ENCODE peak calls at places on chromosomes 7 and 10, in seven cellular contexts. G is neuronal stem cell; C is AG04450; I is tibial artery; Y is CD8-positive, alpha-beta memory T cell; L is CD8-positive, alpha-beta T cell; U is endodermal cell. T is an unnamed sample.
A peak's percentile ranks its signal among the peaks of the same experiment; 100 is the strongest.

GRCh38 chr7:142579946-142580345 is 169.3 kb upstream of the PRSS1 start:
- DNase-seq in Y (no peak), U (no peak), C (no peak), G (no peak), L (no peak), I (no peak), T (no peak)

GRCh38 chr7:119408596-119408995 is 864.4 kb upstream of the KCND2 start:
- DNase-seq in L (no peak), I (no peak), C (no peak), Y (no peak), G (no peak), U (no peak), T (no peak)

GRCh38 chr7:129789652-129790051 is 163.1 kb downstream of the UBE2H start:
- DNase-seq in Y (no peak), C (no peak), U (no peak), G (no peak), L (no peak), I (no peak), T (no peak)

GRCh38 chr10:6053816-6054581 is 8.2 kb downstream of the IL2RA start:
- DNase-seq in L (no peak), C (no peak), Y (no peak), I (peak; percentile 67), G (no peak), U (no peak), T (no peak)

GRCh38 chr10:71638577-71639411 is 80.8 kb downstream of the C10orf105 start:
- DNase-seq in Y (no peak), I (no peak), C (no peak), U (peak; percentile 85), G (no peak), L (no peak), T (no peak)

GRCh38 chr7:141701489-141702046 is 398 bp downstream of the DENND11 start:
- DNase-seq in Y (peak; percentile 83), G (peak; percentile 30), I (peak; percentile 67), C (no peak), L (peak; percentile 65), U (peak; percentile 81), T (peak; percentile 65)

GRCh38 chr7:19376591-19376990 is 231.4 kb upstream of the FERD3L start:
- DNase-seq in Y (no peak), U (no peak), C (no peak), L (no peak), G (no peak), I (no peak), T (no peak)

GRCh38 chr7:5591547-5591899 is 167.9 kb upstream of the TNRC18 start:
- DNase-seq in L (no peak), Y (no peak), U (peak; percentile 85), G (peak; percentile 29), I (no peak), C (peak; percentile 60), T (no peak)

GRCh38 chr7:37408241-37408884 is 40.3 kb downstream of the ELMO1 start:
- DNase-seq in Y (no peak), U (no peak), C (no peak), I (no peak), L (no peak), G (no peak), T (no peak)

GRCh38 chr7:114606100-114606499 is 191.5 kb downstream of the FOXP2 start:
- DNase-seq in C (no peak), Y (no peak), U (no peak), L (no peak), G (no peak), I (no peak), T (no peak)

GRCh38 chr10:46028584-46029570 is 1.5 kb downstream of the NCOA4 start:
- DNase-seq in C (peak; percentile 51), Y (peak; percentile 45), I (no peak), L (peak; percentile 13), U (no peak), G (peak; percentile 33), T (no peak)

GRCh38 chr10:3192856-3193635 is 20.5 kb upstream of the PITRM1 start:
- DNase-seq in I (no peak), C (peak; percentile 41), Y (peak; percentile 31), L (peak; percentile 34), G (peak; percentile 50), U (peak; percentile 71), T (peak; percentile 12)

GRCh38 chr7:2872296-2872874 is 28.3 kb upstream of the GNA12 start:
- DNase-seq in Y (no peak), C (no peak), I (no peak), L (no peak), U (no peak), G (no peak), T (no peak)

GRCh38 chr10:130377986-130378545 is 241.9 kb downstream of the GLRX3 start:
- DNase-seq in U (no peak), Y (no peak), L (no peak), I (peak; percentile 31), G (no peak), C (no peak), T (no peak)

GRCh38 chr7:92797284-92797683 is 39.1 kb downstream of the CDK6 start:
- DNase-seq in I (no peak), L (no peak), Y (no peak), U (no peak), G (no peak), C (no peak), T (no peak)

GRCh38 chr10:99938563-99938962 is 71.2 kb downstream of the DNMBP start:
- DNase-seq in Y (no peak), G (no peak), I (no peak), U (no peak), L (no peak), C (no peak), T (no peak)

GRCh38 chr10:57222603-57223002 is 861.5 kb upstream of the ZWINT start:
- DNase-seq in U (peak; percentile 75), G (peak; percentile 1), I (no peak), C (no peak), L (no peak), Y (no peak), T (no peak)
- H3K27ac ChIP-seq in U (peak overlapping the region; percentile 47), G (no peak overlapping the region), I (no peak overlapping the region), C (no peak overlapping the region), L (no peak overlapping the region), Y (no peak overlapping the region), T (no peak overlapping the region)

DNA sequence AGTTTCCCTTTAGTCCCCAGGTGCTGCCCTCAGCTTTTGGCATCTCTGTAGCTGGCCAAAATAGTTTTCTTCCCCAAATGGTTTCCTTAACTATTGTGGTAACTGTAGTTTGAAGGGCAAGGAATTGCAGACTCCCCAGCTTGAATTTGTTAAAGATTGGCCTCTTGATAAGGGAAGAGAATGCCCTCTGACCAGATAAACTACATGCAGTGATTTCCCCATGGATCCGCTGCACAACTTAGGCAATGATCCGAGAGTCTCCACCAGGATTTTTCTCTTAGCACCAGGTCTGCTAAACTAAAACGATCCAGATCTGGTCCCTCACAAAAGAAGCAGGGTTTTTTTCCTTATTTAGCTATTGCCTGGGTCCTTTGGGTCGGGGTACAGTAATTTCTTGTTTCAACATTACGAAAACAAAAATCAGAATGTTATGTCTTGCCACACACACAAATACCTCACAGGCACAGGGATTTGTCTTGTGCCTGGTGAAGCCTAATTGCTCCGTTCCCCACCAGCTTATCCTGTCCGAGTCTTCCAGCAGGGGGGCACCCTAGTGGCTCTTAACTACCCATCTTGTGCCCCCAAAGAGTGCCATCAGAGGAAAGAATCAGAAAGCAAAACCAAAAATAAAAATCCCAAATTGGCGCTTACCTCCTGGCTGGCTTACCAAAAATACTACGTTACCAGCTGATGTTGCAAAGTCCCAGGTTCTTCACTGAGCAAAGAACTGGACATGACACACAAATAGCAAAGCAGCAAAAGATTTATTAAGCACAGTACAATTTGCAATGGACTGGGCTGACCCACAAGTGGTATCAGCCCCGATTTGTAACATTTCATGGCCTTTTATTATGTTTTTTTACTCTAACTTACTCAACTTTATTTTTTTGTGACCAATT is 16.4 kb upstream of the STEAP2 start:
- DNase-seq in Y (no peak), L (no peak), U (no peak), G (no peak), C (no peak), I (no peak), T (no peak)
- H3K27me3 ChIP-seq in Y (no peaks in the 10 kb centered on the region), L (no peaks in the 10 kb centered on the region), U (no peaks in the 10 kb centered on the region), G (peaks cover 4% of the 10 kb centered on the region), C (no peaks in the 10 kb centered on the region), I (no peaks in the 10 kb centered on the region), T (no peaks in the 10 kb centered on the region)

GRCh38 chr10:37752309-37752875 is 105.0 kb downstream of the ZNF248 start:
- DNase-seq in I (no peak), Y (no peak), C (no peak), G (no peak), L (no peak), U (no peak), T (no peak)

GRCh38 chr10:37747081-37747480 is 110.3 kb downstream of the ZNF248 start:
- DNase-seq in L (no peak), Y (no peak), I (no peak), U (no peak), G (no peak), C (no peak), T (no peak)

GRCh38 chr10:37748170-37748569 is 109.2 kb downstream of the ZNF248 start:
- DNase-seq in I (no peak), U (no peak), C (no peak), G (no peak), Y (no peak), L (no peak), T (no peak)
- H3K9me3 ChIP-seq in I (peaks cover 32% of the 10 kb centered on the region), U (peaks cover 72% of the 10 kb centered on the region), C (peaks cover 20% of the 10 kb centered on the region), G (no peaks in the 10 kb centered on the region), Y (no peaks in the 10 kb centered on the region), L (no peaks in the 10 kb centered on the region), T (no peaks in the 10 kb centered on the region)

GRCh38 chr7:4261038-4261960 is 420.8 kb upstream of the FOXK1 start:
- DNase-seq in L (no peak), I (no peak), Y (no peak), U (peak; percentile 46), C (no peak), G (no peak), T (no peak)
- H3K27ac ChIP-seq in L (no peak overlapping the region), I (no peak overlapping the region), Y (no peak overlapping the region), U (no peak overlapping the region), C (no peak overlapping the region), G (no peak overlapping the region), T (no peak overlapping the region)

DNA sequence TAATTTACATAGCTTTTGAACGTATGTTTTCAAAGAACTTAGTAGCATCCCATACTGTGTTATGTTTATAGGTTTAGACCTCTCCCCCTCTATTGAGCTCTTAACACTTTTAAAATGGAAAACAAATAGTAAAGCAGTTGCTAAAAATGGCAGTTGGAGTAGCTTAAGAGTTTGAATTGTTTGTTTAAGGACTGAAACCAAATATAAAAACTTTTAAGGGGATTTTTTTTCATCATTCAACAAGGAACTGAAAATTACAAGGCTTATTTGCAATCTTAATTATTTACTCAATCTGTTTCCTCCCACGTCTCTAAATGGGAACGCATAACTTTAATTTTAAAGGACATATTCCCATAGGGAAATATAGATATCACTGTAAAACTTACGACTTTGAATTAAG is 1.5 kb upstream of the SPAG6 start:
- DNase-seq in C (no peak), Y (no peak), L (no peak), G (no peak), I (no peak), U (no peak), T (no peak)
- H3K27me3 ChIP-seq in C (peaks cover 66% of the 10 kb centered on the region), Y (peaks cover 70% of the 10 kb centered on the region), L (peaks cover 60% of the 10 kb centered on the region), G (peaks cover 89% of the 10 kb centered on the region), I (peaks cover 74% of the 10 kb centered on the region), U (peaks cover 95% of the 10 kb centered on the region), T (peaks cover 67% of the 10 kb centered on the region)

GRCh38 chr7:106038916-106039315 is 73.2 kb downstream of the SYPL1 start:
- DNase-seq in I (no peak), L (no peak), G (no peak), C (no peak), Y (no peak), U (no peak), T (no peak)
- H3K9me3 ChIP-seq in I (no peaks in the 10 kb centered on the region), L (no peaks in the 10 kb centered on the region), G (peaks cover 2% of the 10 kb centered on the region), C (peaks cover 6% of the 10 kb centered on the region), Y (no peaks in the 10 kb centered on the region), U (no peaks in the 10 kb centered on the region), T (no peaks in the 10 kb centered on the region)